ENCODE peak calls at places on chromosomes 5 and 9, in five cellular contexts. O is GM12878, G is SK-N-SH, W is HepG2, B is K562. V is an unnamed sample.

GRCh38 chr9:2872941-2873323 is 29.0 kb upstream of the PUM3 start:
- DNase-seq in B (no peak), G (no peak), O (no peak), W (no peak), V (no peak)

GRCh38 chr5:51387854-51388320 is 4.6 kb downstream of the ISL1 start:
- DNase-seq in W (no peak), G (no peak), O (no peak), B (no peak), V (no peak)

GRCh38 chr5:77239126-77239741 is 28.8 kb downstream of the PDE8B start:
- DNase-seq in G (peak; percentile 20), W (peak; percentile 12), B (peak; percentile 8), O (no peak), V (peak; percentile 41)

GRCh38 chr5:81393783-81394718 is at the start of gene ACOT12:
- DNase-seq in W (no peak), G (peak; percentile 73), B (no peak), O (no peak), V (no peak)

GRCh38 chr5:180632768-180633167 is 16.6 kb downstream of the FLT4 start:
- DNase-seq in G (no peak), O (no peak), W (no peak), B (no peak), V (no peak)

GRCh38 chr5:38715671-38716070 is 130.1 kb upstream of the OSMR start:
- DNase-seq in O (no peak), G (peak; percentile 22), W (peak; percentile 14), B (peak; percentile 6), V (no peak)

GRCh38 chr9:114155263-114155966 is at the start of gene COL27A1:
- DNase-seq in W (peak; percentile 70), O (no peak), G (peak; percentile 97), B (peak; percentile 73), V (peak; percentile 82)

GRCh38 chr9:117116084-117116483 is 298.8 kb downstream of the ASTN2 start:
- DNase-seq in G (no peak), B (no peak), O (peak; percentile 33), W (no peak), V (no peak)

GRCh38 chr5:132464155-132464939 is 26.2 kb downstream of the IRF1 start:
- DNase-seq in O (no peak), B (no peak), G (peak; percentile 42), W (no peak), V (no peak)

GRCh38 chr5:181187500-181188213 is 17.3 kb downstream of the TRIM7 start:
- DNase-seq in G (peak; percentile 78), W (peak; percentile 81), B (peak; percentile 93), O (no peak), V (peak; percentile 94)

GRCh38 chr5:142845402-142845901 is 75.3 kb downstream of the ARHGAP26 start:
- DNase-seq in O (peak; percentile 31), G (peak; percentile 45), W (no peak), B (peak; percentile 28), V (no peak)

GRCh38 chr5:142847898-142848790 is 78.0 kb downstream of the ARHGAP26 start:
- DNase-seq in O (no peak), W (no peak), B (no peak), G (no peak), V (no peak)

GRCh38 chr5:142846402-142846801 is 76.2 kb downstream of the ARHGAP26 start:
- DNase-seq in O (no peak), G (no peak), W (no peak), B (no peak), V (no peak)

GRCh38 chr5:142844881-142845280 is 74.7 kb downstream of the ARHGAP26 start:
- DNase-seq in W (no peak), G (no peak), B (no peak), O (no peak), V (no peak)

DNA sequence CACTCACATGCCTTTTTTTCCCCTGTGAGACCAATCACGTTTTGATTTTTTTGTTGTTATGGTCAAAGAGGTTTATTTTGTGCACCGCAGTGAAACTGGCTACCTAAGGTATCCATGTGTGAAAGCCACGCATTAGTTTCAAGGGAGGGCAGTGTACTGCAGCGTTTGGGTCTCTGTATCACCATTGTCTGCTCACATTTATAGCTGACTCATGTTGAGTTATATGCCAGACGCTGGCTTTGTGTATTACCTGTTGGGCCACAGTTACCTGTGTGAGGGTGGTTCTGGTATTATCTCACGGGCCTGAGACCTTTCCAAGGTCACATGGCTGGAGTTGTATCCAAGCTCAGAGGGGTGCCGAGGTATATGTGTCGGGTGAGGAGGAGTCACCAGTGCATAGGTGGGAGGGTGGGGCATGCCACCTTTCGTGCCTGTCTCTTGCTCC is 75.8 kb downstream of the ARHGAP26 start:
- DNase-seq in B (no peak), W (no peak), G (no peak), O (no peak), V (no peak)
- TF ChIP-seq REST in B (no peak), W (no peak), G (no peak), O (no peak), V (no peak)

DNA sequence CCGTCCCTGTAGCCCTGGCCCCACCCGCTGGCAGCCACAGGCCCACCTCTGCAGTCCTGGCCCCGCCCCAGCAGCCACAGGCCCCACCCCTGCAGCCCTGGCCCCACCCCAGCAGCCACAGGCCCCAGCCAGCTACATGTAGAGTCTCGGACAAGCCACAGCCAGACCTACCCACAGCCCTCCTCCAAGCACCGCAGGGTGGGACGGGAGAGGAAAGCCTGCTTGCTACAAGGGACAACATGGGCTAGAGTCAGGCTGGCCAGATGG is 49.5 kb upstream of the SARDH start:
- DNase-seq in G (peak; percentile 77), O (peak; percentile 16), B (peak; percentile 41), W (no peak), V (peak; percentile 25)
- TF ChIP-seq USF2 in G (no peak), O (no peak), B (no peak), W (no peak), V (no peak)

GRCh38 chr9:74735761-74736160 is 152.0 kb downstream of the TRPM6 start:
- DNase-seq in O (no peak), G (no peak), W (no peak), B (no peak), V (no peak)
- TF ChIP-seq REST in O (no peak), G (no peak), W (no peak), B (no peak), V (no peak)

GRCh38 chr9:73173526-73174411 is 22.1 kb downstream of the ANXA1 start:
- DNase-seq in G (no peak), O (no peak), W (no peak), B (no peak), V (no peak)

GRCh38 chr9:73172811-73173210 is 21.1 kb downstream of the ANXA1 start:
- DNase-seq in B (no peak), G (no peak), W (no peak), O (no peak), V (peak; percentile 56)

GRCh38 chr9:73178044-73178443 is 26.4 kb downstream of the ANXA1 start:
- DNase-seq in W (no peak), B (no peak), O (no peak), G (no peak), V (no peak)

GRCh38 chr9:73179594-73179993 is 27.9 kb downstream of the ANXA1 start:
- DNase-seq in W (no peak), G (no peak), O (no peak), B (no peak), V (peak; percentile 78)

GRCh38 chr9:73176450-73176875 is 24.8 kb downstream of the ANXA1 start:
- DNase-seq in O (no peak), B (no peak), W (no peak), G (no peak), V (peak; percentile 89)
- TF ChIP-seq USF2 in O (no peak), B (no peak), W (no peak), G (no peak), V (peak; percentile 59)